ENCODE peak calls at places on chromosomes 1 and 21, in seven cellular contexts. J is HCT116, E is K562, S is SK-N-SH, M is GM23338, Y is GM12878, H is Panc1. C is an unnamed sample.

GRCh38 chr1:905071-905749 is 18.5 kb upstream of the SAMD11 start:
- DNase-seq in Y (no peak), M (peak; percentile 76), J (no peak), S (peak; percentile 78), H (no peak), E (no peak), C (no peak)

GRCh38 chr1:222653178-222653827 is 35.4 kb downstream of the MIA3 start:
- DNase-seq in E (no peak), M (no peak), Y (no peak), J (no peak), S (no peak), H (no peak), C (no peak)

GRCh38 chr1:1779691-1780597 is 1.7 kb upstream of the NADK start:
- DNase-seq in J (no peak), M (peak; percentile 86), Y (peak; percentile 80), E (peak; percentile 77), H (no peak), S (no peak), C (no peak)

GRCh38 chr1:38241594-38242331 is 195.2 kb upstream of the POU3F1 start:
- DNase-seq in E (no peak), M (no peak), H (no peak), S (no peak), J (no peak), Y (no peak), C (peak; percentile 6)

GRCh38 chr1:202241376-202242079 is 47.9 kb downstream of the LGR6 start:
- DNase-seq in S (peak; percentile 47), J (no peak), H (no peak), M (no peak), E (no peak), Y (no peak), C (no peak)

GRCh38 chr1:63671514-63671913 is 78.3 kb downstream of the PGM1 start:
- DNase-seq in J (no peak), M (no peak), H (no peak), S (no peak), E (no peak), Y (no peak), C (no peak)

GRCh38 chr1:78554840-78555239 is 64.1 kb downstream of the PTGFR start:
- DNase-seq in M (no peak), J (no peak), S (no peak), Y (no peak), E (no peak), H (no peak), C (no peak)

GRCh38 chr1:172457479-172458130 is 13.7 kb upstream of the PIGC start:
- DNase-seq in H (no peak), S (no peak), M (no peak), J (no peak), Y (no peak), E (no peak), C (no peak)

GRCh38 chr1:83129107-83129506 is 869.8 kb downstream of the TTLL7 start:
- DNase-seq in H (no peak), S (no peak), J (no peak), M (no peak), Y (no peak), E (no peak), C (no peak)

GRCh38 chr1:3174487-3175247 is 105.7 kb downstream of the PRDM16 start:
- DNase-seq in E (no peak), M (no peak), S (no peak), H (no peak), J (no peak), Y (no peak), C (no peak)

GRCh38 chr1:226677121-226678020 is 61.7 kb downstream of the ITPKB start:
- DNase-seq in S (no peak), J (no peak), E (no peak), M (no peak), Y (no peak), H (peak; percentile 27), C (no peak)

GRCh38 chr21:46618738-46619369 is 14.0 kb upstream of the S100B start:
- DNase-seq in S (no peak), Y (no peak), E (no peak), M (no peak), J (no peak), H (no peak), C (no peak)

GRCh38 chr1:241900381-241900780 is 52.4 kb downstream of the EXO1 start:
- DNase-seq in S (no peak), H (no peak), M (no peak), J (no peak), E (no peak), Y (no peak), C (no peak)

GRCh38 chr1:172980971-172981370 is 69.8 kb downstream of the TNFSF18 start:
- DNase-seq in S (no peak), H (no peak), Y (no peak), M (no peak), E (no peak), J (no peak), C (no peak)

GRCh38 chr21:16318651-16319300 is 589.0 kb downstream of the USP25 start:
- DNase-seq in M (no peak), E (no peak), H (no peak), Y (no peak), S (no peak), J (no peak), C (no peak)

GRCh38 chr21:37153193-37153934 is 80.3 kb downstream of the TTC3 start:
- DNase-seq in E (no peak), J (no peak), Y (no peak), S (no peak), H (no peak), M (no peak), C (peak; percentile 36)

GRCh38 chr1:20194770-20195463 is 8.6 kb upstream of the PLA2G2C start:
- DNase-seq in J (peak; percentile 56), S (peak; percentile 57), Y (peak; percentile 13), H (peak; percentile 35), E (peak; percentile 90), M (peak; percentile 80), C (peak; percentile 44)

GRCh38 chr1:159989581-159989980 is 35.5 kb upstream of the SLAMF9 start:
- DNase-seq in E (no peak), S (no peak), J (no peak), M (no peak), Y (no peak), H (no peak), C (no peak)

GRCh38 chr1:161166669-161167548 is 683 bp downstream of the PPOX start:
- DNase-seq in J (no peak), H (no peak), S (peak; percentile 61), E (peak; percentile 74), M (peak; percentile 67), Y (no peak), C (no peak)

GRCh38 chr1:97070366-97070765 is 348.8 kb downstream of the PTBP2 start:
- DNase-seq in E (no peak), H (no peak), Y (no peak), J (no peak), M (no peak), S (no peak), C (no peak)

GRCh38 chr1:157955269-157955668 is 38.2 kb upstream of the KIRREL1 start:
- DNase-seq in M (no peak), E (no peak), H (no peak), J (no peak), S (no peak), Y (no peak), C (no peak)

GRCh38 chr1:157958280-157958679 is 35.2 kb upstream of the KIRREL1 start:
- DNase-seq in J (no peak), E (no peak), Y (no peak), M (no peak), H (no peak), S (no peak), C (no peak)

GRCh38 chr1:157952601-157953000 is 40.8 kb upstream of the KIRREL1 start:
- DNase-seq in S (no peak), M (no peak), Y (no peak), J (no peak), H (no peak), E (no peak), C (no peak)

GRCh38 chr1:157956754-157957153 is 36.7 kb upstream of the KIRREL1 start:
- DNase-seq in S (no peak), H (no peak), J (no peak), M (no peak), Y (no peak), E (no peak), C (no peak)

DNA sequence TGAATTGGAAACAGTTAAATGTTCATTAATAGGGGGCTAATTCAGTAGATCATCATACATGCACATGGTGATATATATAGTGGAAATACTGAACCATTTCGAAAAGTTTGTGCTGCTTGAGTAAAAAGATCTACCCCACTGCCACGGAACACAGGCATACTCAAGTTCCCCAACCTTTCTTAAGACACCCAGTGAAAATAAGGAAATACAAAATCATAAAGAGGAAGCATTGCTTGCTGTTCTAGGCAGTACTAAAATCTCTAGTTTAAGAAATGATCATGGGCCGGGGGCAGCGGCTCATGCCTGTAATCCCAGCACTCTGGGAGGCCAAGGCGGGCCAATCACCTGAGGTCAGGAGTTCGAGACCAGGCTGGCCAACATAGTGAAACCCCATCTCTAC is 37.6 kb upstream of the KIRREL1 start:
- DNase-seq in E (no peak), J (no peak), Y (no peak), M (no peak), S (no peak), H (no peak), C (no peak)
- H3K27me3 ChIP-seq in E (peaks cover 9% of the 10 kb centered on the region), J (peaks cover 57% of the 10 kb centered on the region), Y (peaks cover 10% of the 10 kb centered on the region), M (no peaks in the 10 kb centered on the region), S (peaks cover 84% of the 10 kb centered on the region), H (peaks cover 24% of the 10 kb centered on the region), C (no peaks in the 10 kb centered on the region)

DNA sequence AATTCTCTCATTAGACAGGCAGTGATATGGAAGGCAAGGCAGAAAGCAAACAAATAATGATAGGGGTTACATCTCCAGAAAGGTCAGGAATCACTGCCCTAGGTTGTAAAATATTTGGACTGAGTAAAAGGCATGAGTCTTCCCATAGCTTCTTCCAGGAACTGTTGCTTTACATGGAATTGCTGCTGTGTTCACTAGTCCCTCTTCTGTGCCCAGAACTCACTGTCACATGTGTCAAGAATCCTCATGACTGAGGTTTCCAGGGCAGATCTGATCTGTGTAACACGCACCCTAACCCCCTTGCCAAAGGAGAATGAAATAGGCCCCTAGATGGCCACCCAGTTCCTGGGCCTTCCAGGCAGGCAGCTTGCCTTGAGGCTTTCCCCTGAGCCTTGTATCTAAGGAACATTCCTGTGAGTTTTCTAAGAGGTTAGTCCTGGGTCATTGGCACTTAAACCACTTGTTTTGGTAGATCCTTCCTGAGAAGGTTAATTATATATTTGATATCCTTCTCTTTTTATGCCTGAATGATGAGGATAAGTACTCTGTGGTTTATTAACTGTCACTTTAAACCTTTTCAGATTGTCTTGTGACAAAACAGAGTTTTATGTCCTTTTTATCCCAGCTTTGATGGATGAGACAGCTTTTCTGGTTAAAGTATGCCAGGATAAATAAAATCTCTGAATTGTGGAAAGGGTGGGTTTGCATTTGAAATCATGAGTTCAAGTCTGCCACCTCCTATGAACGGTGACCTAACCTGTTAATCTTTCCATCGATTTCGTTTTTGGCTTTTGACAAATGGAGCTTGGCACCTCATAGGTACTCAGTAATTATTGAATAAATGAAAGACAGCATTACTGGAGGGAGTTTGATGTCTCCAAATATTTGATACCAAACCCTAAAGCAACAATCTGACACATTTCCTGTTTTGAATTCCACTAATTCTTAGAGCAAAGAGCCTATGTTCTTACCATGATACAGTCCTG is 163.3 kb downstream of the DHRS3 start:
- DNase-seq in Y (no peak), J (no peak), E (peak; percentile 57), H (no peak), S (no peak), M (no peak), C (no peak)
- TF ChIP-seq REST in Y (no peak), J (no peak), E (no peak), H (no peak), S (no peak), M (no peak), C (no peak)

GRCh38 chr1:4272568-4272967 is 372.5 kb upstream of the C1orf174 start:
- DNase-seq in S (no peak), Y (no peak), M (no peak), H (no peak), J (no peak), E (no peak), C (no peak)
- H3K27me3 ChIP-seq in S (no peaks in the 10 kb centered on the region), Y (no peaks in the 10 kb centered on the region), M (no peaks in the 10 kb centered on the region), H (peaks cover 5% of the 10 kb centered on the region), J (no peaks in the 10 kb centered on the region), E (peaks cover 32% of the 10 kb centered on the region), C (no peaks in the 10 kb centered on the region)

GRCh38 chr1:9561429-9561828 is 22.2 kb downstream of the SLC25A33 start:
- DNase-seq in E (peak; percentile 48), M (no peak), Y (no peak), H (no peak), S (peak; percentile 30), J (no peak), C (no peak)
- TF ChIP-seq REST in E (no peak), M (no peak), Y (no peak), H (no peak), S (no peak), J (no peak), C (no peak)

C was measured in HepG2.